ENCODE peak calls at places on chromosome 21, in nine cellular contexts. A is fibroblast of the conjunctiva; C is osteoblast; J is lung microvascular endothelial cell; E is stimulated activated CD8-positive, alpha-beta memory T cell treated with anti-CD3 and anti-CD28 coated beads, Interleukin-15, amount 100 ng/mL, for 1 hour; W is body of pancreas; Q is A172; S is T-helper 2 cell; U is foreskin fibroblast. X is an unnamed sample.

GRCh38 chr21:34348890-34349519 is 14.8 kb upstream of the KCNE2 start:
- DNase-seq in W (no peak), S (no peak), U (no peak), C (peak), E (no peak), A (no peak), J (no peak), Q (no peak), X (no peak)

GRCh38 chr21:26140185-26140584 is 30.4 kb downstream of the APP start:
- DNase-seq in E (no peak), J (peak), S (no peak), C (peak), Q (peak), A (peak), W (peak), U (peak), X (peak)

GRCh38 chr21:42906222-42906621 is 13.1 kb downstream of the NDUFV3 start:
- DNase-seq in W (no peak), J (no peak), E (no peak), A (no peak), S (no peak), Q (no peak), C (no peak), U (no peak), X (no peak)

GRCh38 chr21:46637952-46638746 is 2.7 kb downstream of the PRMT2 start:
- DNase-seq in C (no peak), Q (no peak), W (no peak), U (no peak), E (no peak), J (peak), S (no peak), A (no peak), X (no peak)

GRCh38 chr21:16402752-16403151 is 673.0 kb downstream of the USP25 start:
- DNase-seq in Q (no peak), S (no peak), J (no peak), A (no peak), C (no peak), E (no peak), U (peak), W (no peak), X (no peak)

GRCh38 chr21:17463441-17463840 is 49.4 kb upstream of the CXADR start:
- DNase-seq in C (peak), J (no peak), U (peak), W (no peak), Q (no peak), E (no peak), S (no peak), A (peak), X (no peak)

GRCh38 chr21:39097335-39097861 is 85.9 kb downstream of the PSMG1 start:
- DNase-seq in Q (no peak), J (no peak), U (no peak), C (no peak), E (no peak), S (no peak), A (no peak), W (peak), X (no peak)

GRCh38 chr21:31293986-31294385 is 50.1 kb downstream of the TIAM1 start:
- DNase-seq in E (no peak), J (no peak), W (no peak), Q (peak), S (no peak), C (peak), A (peak), U (peak), X (peak)

GRCh38 chr21:42080788-42081083 is 9.6 kb downstream of the UMODL1 start:
- DNase-seq in U (peak), A (peak), J (no peak), W (peak), Q (no peak), E (no peak), C (peak), S (no peak), X (no peak)

GRCh38 chr21:44993321-44994015 is 53.6 kb downstream of the SLX9 start:
- DNase-seq in J (no peak), C (no peak), E (no peak), U (no peak), Q (no peak), A (no peak), S (no peak), W (no peak), X (no peak)

GRCh38 chr21:46268371-46268770 is 17.0 kb downstream of the MCM3AP start:
- DNase-seq in E (no peak), U (no peak), J (no peak), S (no peak), A (no peak), W (no peak), C (no peak), Q (no peak), X (no peak)

GRCh38 chr21:42924433-42924751 is 1.0 kb downstream of the ERVH48-1 start:
- DNase-seq in A (no peak), U (no peak), J (no peak), Q (no peak), C (no peak), E (no peak), S (no peak), W (no peak), X (no peak)

GRCh38 chr21:32383812-32384211 is 9.0 kb downstream of the URB1 start:
- DNase-seq in S (no peak), W (no peak), E (no peak), A (no peak), J (peak), C (no peak), Q (no peak), U (no peak), X (no peak)

GRCh38 chr21:39763282-39763970 is 18.4 kb downstream of the IGSF5 start:
- DNase-seq in E (no peak), Q (no peak), U (no peak), C (no peak), W (no peak), S (no peak), J (no peak), A (no peak), X (no peak)

GRCh38 chr21:35048183-35048601 is 910 bp downstream of the RUNX1 start:
- DNase-seq in E (no peak), U (peak), A (no peak), W (no peak), C (no peak), J (no peak), S (no peak), Q (peak), X (no peak)

GRCh38 chr21:42722808-42723470 is 69.5 kb downstream of the PDE9A start:
- DNase-seq in A (no peak), E (no peak), U (no peak), Q (no peak), S (no peak), W (no peak), J (no peak), C (no peak), X (no peak)

GRCh38 chr21:29524055-29524454 is 225.3 kb downstream of the BACH1 start:
- DNase-seq in A (peak), C (no peak), U (no peak), S (no peak), E (no peak), W (no peak), Q (no peak), J (no peak), X (no peak)

GRCh38 chr21:46081022-46081861 is 16.7 kb upstream of the COL6A2 start:
- DNase-seq in U (peak), W (no peak), A (no peak), C (peak), J (no peak), Q (no peak), E (no peak), S (no peak), X (no peak)

GRCh38 chr21:34243562-34243961 is 120.2 kb upstream of the KCNE2 start:
- DNase-seq in W (peak), U (peak), A (no peak), E (no peak), C (no peak), S (no peak), J (peak), Q (no peak), X (peak)

GRCh38 chr21:42221581-42222345 is 2.8 kb downstream of the ABCG1 start:
- DNase-seq in J (peak), W (peak), Q (no peak), A (no peak), U (no peak), E (no peak), S (no peak), C (peak), X (no peak)

GRCh38 chr21:46183910-46184624 is at the start of gene SPATC1L:
- DNase-seq in A (no peak), U (peak), C (peak), S (no peak), Q (peak), W (peak), J (peak), E (peak), X (no peak)

GRCh38 chr21:37871121-37871862 is 45.0 kb downstream of the KCNJ6 start:
- DNase-seq in W (no peak), E (no peak), J (no peak), S (no peak), A (peak), U (peak), Q (peak), C (peak), X (no peak)

GRCh38 chr21:42737969-42738590 is 84.7 kb downstream of the PDE9A start:
- DNase-seq in E (no peak), C (peak), A (no peak), S (no peak), Q (no peak), J (peak), W (peak), U (no peak), X (no peak)

GRCh38 chr21:45465611-45466329 is 60.8 kb downstream of the COL18A1 start:
- DNase-seq in E (no peak), Q (no peak), S (no peak), A (no peak), J (no peak), C (peak), W (no peak), U (no peak), X (no peak)

GRCh38 chr21:44539031-44539430 is 964 bp downstream of the KRTAP10-1 start:
- DNase-seq in S (no peak), Q (no peak), A (no peak), C (peak), J (no peak), W (no peak), U (no peak), E (no peak), X (no peak)

GRCh38 chr21:26136686-26137085 is 33.9 kb downstream of the APP start:
- DNase-seq in C (no peak), A (no peak), E (no peak), W (no peak), S (no peak), J (no peak), Q (no peak), U (no peak), X (no peak)

GRCh38 chr21:29102791-29103257 is 27.6 kb upstream of the MAP3K7CL start:
- DNase-seq in J (no peak), A (no peak), W (no peak), Q (no peak), C (no peak), E (no peak), S (no peak), U (peak), X (no peak)

GRCh38 chr21:24308183-24308582 is 1299.1 kb downstream of the MRPL39 start:
- DNase-seq in A (no peak), E (no peak), Q (no peak), J (no peak), U (no peak), C (no peak), W (no peak), S (no peak), X (no peak)

GRCh38 chr21:34122047-34122446 is 48.7 kb downstream of the MRPS6 start:
- DNase-seq in U (no peak), S (no peak), C (no peak), J (no peak), W (peak), Q (no peak), E (no peak), A (no peak), X (no peak)

GRCh38 chr21:45303111-45303615 is 15.5 kb upstream of the POFUT2 start:
- DNase-seq in J (no peak), W (peak), E (no peak), C (no peak), Q (no peak), A (no peak), U (no peak), S (peak), X (no peak)

GRCh38 chr21:38140192-38140905 is 116.4 kb upstream of the KCNJ15 start:
- DNase-seq in S (no peak), C (no peak), Q (no peak), U (peak), A (peak), E (no peak), J (peak), W (peak), X (no peak)

GRCh38 chr21:26041441-26042180 is 129.0 kb downstream of the APP start:
- DNase-seq in W (no peak), E (no peak), A (peak), J (peak), Q (peak), S (no peak), U (peak), C (peak), X (no peak)

GRCh38 chr21:42997053-42997452 is 22.7 kb downstream of the PKNOX1 start:
- DNase-seq in W (peak), J (no peak), S (no peak), A (peak), C (peak), E (no peak), U (peak), Q (peak), X (no peak)

GRCh38 chr21:42784276-42784675 is 95.1 kb downstream of the WDR4 start:
- DNase-seq in C (peak), U (no peak), W (no peak), S (no peak), Q (no peak), A (no peak), J (peak), E (no peak), X (no peak)

GRCh38 chr21:42258150-42258884 is 39.4 kb downstream of the ABCG1 start:
- DNase-seq in E (peak), C (peak), U (peak), J (peak), A (peak), W (peak), S (peak), Q (peak), X (peak)

X was measured in glomerular endothelial cell.